ENCODE peak calls at places on chromosome 17, in four cellular contexts. One of them, this sample, is unnamed.

GRCh38 chr17:29084476-29085148 is 41.7 kb downstream of the PIPOX start:
- DNase-seq in dorsolateral prefrontal cortex: no peak
- DNase-seq in T47D: no peak
- DNase-seq in foreskin melanocyte: no peak
- DNase-seq in this sample: peak; percentile 42

GRCh38 chr17:7435676-7436555 is 681 bp downstream of the TMEM102 start:
- DNase-seq in T47D: peak; percentile 57
- DNase-seq in dorsolateral prefrontal cortex: no peak
- DNase-seq in foreskin melanocyte: peak; percentile 26
- DNase-seq in this sample: peak; percentile 63

GRCh38 chr17:49049265-49049664 is 52.1 kb downstream of the IGF2BP1 start:
- DNase-seq in T47D: no peak
- DNase-seq in foreskin melanocyte: no peak
- DNase-seq in dorsolateral prefrontal cortex: no peak
- DNase-seq in this sample: no peak

GRCh38 chr17:61658183-61658582 is 67.2 kb upstream of the NACA2 start:
- DNase-seq in T47D: no peak
- DNase-seq in foreskin melanocyte: no peak
- DNase-seq in dorsolateral prefrontal cortex: no peak
- DNase-seq in this sample: no peak

GRCh38 chr17:65385726-65386125 is 175.7 kb downstream of the AXIN2 start:
- DNase-seq in foreskin melanocyte: no peak
- DNase-seq in T47D: no peak
- DNase-seq in dorsolateral prefrontal cortex: no peak
- DNase-seq in this sample: no peak

GRCh38 chr17:66272699-66273390 is 29.6 kb upstream of the PRKCA start:
- DNase-seq in foreskin melanocyte: no peak
- DNase-seq in dorsolateral prefrontal cortex: no peak
- DNase-seq in T47D: no peak
- DNase-seq in this sample: no peak

GRCh38 chr17:77308768-77309726 is 168.3 kb downstream of the SEC14L1 start:
- DNase-seq in foreskin melanocyte: no peak
- DNase-seq in T47D: no peak
- DNase-seq in dorsolateral prefrontal cortex: no peak
- DNase-seq in this sample: no peak

GRCh38 chr17:13941781-13942180 is 127.5 kb upstream of the COX10 start:
- DNase-seq in foreskin melanocyte: no peak
- DNase-seq in T47D: no peak
- DNase-seq in dorsolateral prefrontal cortex: no peak
- DNase-seq in this sample: no peak

GRCh38 chr17:46851029-46851741 is at the start of gene WNT9B:
- DNase-seq in dorsolateral prefrontal cortex: no peak
- DNase-seq in T47D: peak; percentile 81
- DNase-seq in foreskin melanocyte: no peak
- DNase-seq in this sample: peak; percentile 83

GRCh38 chr17:67582632-67583230 is 135.0 kb upstream of the NOL11 start:
- DNase-seq in T47D: no peak
- DNase-seq in dorsolateral prefrontal cortex: no peak
- DNase-seq in foreskin melanocyte: no peak
- DNase-seq in this sample: no peak

GRCh38 chr17:64599187-64599676 is 62.9 kb downstream of the SMURF2 start:
- DNase-seq in dorsolateral prefrontal cortex: no peak
- DNase-seq in foreskin melanocyte: no peak
- DNase-seq in T47D: no peak
- DNase-seq in this sample: peak; percentile 11

GRCh38 chr17:32341141-32341856 is 674 bp downstream of the C17orf75 start:
- DNase-seq in foreskin melanocyte: no peak
- DNase-seq in T47D: peak; percentile 70
- DNase-seq in dorsolateral prefrontal cortex: no peak
- DNase-seq in this sample: no peak

GRCh38 chr17:978110-979093 is 1.2 kb downstream of the NXN start:
- DNase-seq in foreskin melanocyte: no peak
- DNase-seq in dorsolateral prefrontal cortex: no peak
- DNase-seq in T47D: no peak
- DNase-seq in this sample: peak; percentile 76

GRCh38 chr17:56638536-56639177 is 45.2 kb downstream of the NOG start:
- DNase-seq in dorsolateral prefrontal cortex: no peak
- DNase-seq in T47D: no peak
- DNase-seq in foreskin melanocyte: no peak
- DNase-seq in this sample: no peak

GRCh38 chr17:80316927-80317705 is 56.5 kb downstream of the RNF213 start:
- DNase-seq in foreskin melanocyte: no peak
- DNase-seq in dorsolateral prefrontal cortex: no peak
- DNase-seq in T47D: no peak
- DNase-seq in this sample: no peak

GRCh38 chr17:47800686-47801085 is 20.9 kb downstream of the OSBPL7 start:
- DNase-seq in foreskin melanocyte: no peak
- DNase-seq in T47D: no peak
- DNase-seq in dorsolateral prefrontal cortex: no peak
- DNase-seq in this sample: no peak

GRCh38 chr17:12301551-12301950 is 280.9 kb downstream of the MAP2K4 start:
- DNase-seq in T47D: no peak
- DNase-seq in foreskin melanocyte: no peak
- DNase-seq in dorsolateral prefrontal cortex: no peak
- DNase-seq in this sample: no peak

GRCh38 chr17:2863204-2863603 is 67.0 kb downstream of the RAP1GAP2 start:
- DNase-seq in dorsolateral prefrontal cortex: no peak
- DNase-seq in foreskin melanocyte: no peak
- DNase-seq in T47D: no peak
- DNase-seq in this sample: no peak

GRCh38 chr17:18246880-18247612 is 11.5 kb downstream of the FLII start:
- DNase-seq in T47D: peak; percentile 70
- DNase-seq in foreskin melanocyte: no peak
- DNase-seq in dorsolateral prefrontal cortex: no peak
- DNase-seq in this sample: peak; percentile 85

GRCh38 chr17:2240541-2240940 is 63.0 kb downstream of the SMG6 start:
- DNase-seq in dorsolateral prefrontal cortex: no peak
- DNase-seq in T47D: no peak
- DNase-seq in foreskin melanocyte: no peak
- DNase-seq in this sample: no peak

GRCh38 chr17:76447931-76448652 is 4.9 kb downstream of the UBE2O start:
- DNase-seq in T47D: no peak
- DNase-seq in dorsolateral prefrontal cortex: no peak
- DNase-seq in foreskin melanocyte: no peak
- DNase-seq in this sample: no peak

GRCh38 chr17:56358651-56359050 is 205.4 kb downstream of the ANKFN1 start:
- DNase-seq in foreskin melanocyte: peak; percentile 65
- DNase-seq in T47D: no peak
- DNase-seq in dorsolateral prefrontal cortex: no peak
- DNase-seq in this sample: no peak

GRCh38 chr17:67359960-67360817 is 6.2 kb downstream of the PSMD12 start:
- DNase-seq in T47D: peak; percentile 52
- DNase-seq in foreskin melanocyte: no peak
- DNase-seq in dorsolateral prefrontal cortex: no peak
- DNase-seq in this sample: peak; percentile 35

GRCh38 chr17:42202696-42203095 is 8.4 kb upstream of the GHDC start:
- DNase-seq in dorsolateral prefrontal cortex: no peak
- DNase-seq in foreskin melanocyte: no peak
- DNase-seq in T47D: no peak
- DNase-seq in this sample: no peak

GRCh38 chr17:12982224-12982623 is 35.6 kb downstream of the ELAC2 start:
- DNase-seq in T47D: no peak
- DNase-seq in dorsolateral prefrontal cortex: no peak
- DNase-seq in foreskin melanocyte: no peak
- DNase-seq in this sample: no peak

GRCh38 chr17:82882715-82883446 is 43.1 kb upstream of the ZNF750 start:
- DNase-seq in T47D: no peak
- DNase-seq in foreskin melanocyte: no peak
- DNase-seq in dorsolateral prefrontal cortex: no peak
- DNase-seq in this sample: no peak

GRCh38 chr17:29571883-29572681 is 3.6 kb downstream of the TP53I13 start:
- DNase-seq in foreskin melanocyte: no peak
- DNase-seq in T47D: no peak
- DNase-seq in dorsolateral prefrontal cortex: peak; percentile 41
- DNase-seq in this sample: no peak

GRCh38 chr17:40720904-40721303 is 17.4 kb upstream of the KRT24 start:
- DNase-seq in foreskin melanocyte: no peak
- DNase-seq in dorsolateral prefrontal cortex: no peak
- DNase-seq in T47D: no peak
- DNase-seq in this sample: no peak

GRCh38 chr17:38749222-38750043 is 1.3 kb upstream of the PCGF2 start:
- DNase-seq in T47D: peak; percentile 97
- DNase-seq in dorsolateral prefrontal cortex: no peak
- DNase-seq in foreskin melanocyte: peak; percentile 68
- DNase-seq in this sample: peak; percentile 90

GRCh38 chr17:79905832-79906231 is 66.6 kb upstream of the CBX4 start:
- DNase-seq in foreskin melanocyte: no peak
- DNase-seq in T47D: peak; percentile 63
- DNase-seq in dorsolateral prefrontal cortex: no peak
- DNase-seq in this sample: no peak

GRCh38 chr17:27456681-27457404 is 595 bp downstream of the KSR1 start:
- DNase-seq in dorsolateral prefrontal cortex: no peak
- DNase-seq in foreskin melanocyte: no peak
- DNase-seq in T47D: no peak
- DNase-seq in this sample: peak; percentile 32

GRCh38 chr17:7184091-7184488 is 4.9 kb upstream of the ASGR1 start:
- DNase-seq in dorsolateral prefrontal cortex: no peak
- DNase-seq in foreskin melanocyte: no peak
- DNase-seq in T47D: no peak
- DNase-seq in this sample: no peak

GRCh38 chr17:78723001-78723796 is 58.9 kb downstream of the CYTH1 start:
- DNase-seq in T47D: no peak
- DNase-seq in foreskin melanocyte: no peak
- DNase-seq in dorsolateral prefrontal cortex: peak; percentile 96
- DNase-seq in this sample: peak; percentile 86

GRCh38 chr17:13476722-13477121 is 125.0 kb downstream of the HS3ST3A1 start:
- DNase-seq in T47D: no peak
- DNase-seq in foreskin melanocyte: no peak
- DNase-seq in dorsolateral prefrontal cortex: no peak
- DNase-seq in this sample: no peak

GRCh38 chr17:70332811-70333210 is 163.5 kb downstream of the KCNJ2 start:
- DNase-seq in T47D: no peak
- DNase-seq in foreskin melanocyte: no peak
- DNase-seq in dorsolateral prefrontal cortex: no peak
- DNase-seq in this sample: no peak

GRCh38 chr17:77304051-77304745 is 163.4 kb downstream of the SEC14L1 start:
- DNase-seq in dorsolateral prefrontal cortex: no peak
- DNase-seq in foreskin melanocyte: no peak
- DNase-seq in T47D: no peak
- DNase-seq in this sample: no peak